ENCODE peak calls at places on chromosomes 3 and 15, in five cellular contexts. L is lung, J is A549, A is HEK293T, Z is fibroblast of pulmonary artery. S is an unnamed sample.

GRCh38 chr3:189983612-189984011 is 137.1 kb downstream of the P3H2 start:
- DNase-seq in L (no peak), J (no peak), A (no peak), Z (no peak), S (no peak)

GRCh38 chr15:99476413-99477222 is 89.2 kb upstream of the MEF2A start:
- DNase-seq in L (no peak), J (peak; percentile 87), A (no peak), Z (peak; percentile 98), S (peak; percentile 36)

GRCh38 chr15:78197632-78198031 is 36.7 kb downstream of the ACSBG1 start:
- DNase-seq in L (no peak), J (no peak), A (no peak), Z (no peak), S (no peak)

GRCh38 chr3:153625506-153625905 is 463.5 kb downstream of the RAP2B start:
- DNase-seq in L (no peak), J (no peak), A (no peak), Z (no peak), S (no peak)

GRCh38 chr3:112376996-112377395 is 44.0 kb downstream of the CD200 start:
- DNase-seq in L (no peak), J (no peak), A (no peak), Z (peak; percentile 73), S (no peak)

GRCh38 chr15:31390777-31391486 is 64.3 kb downstream of the KLF13 start:
- DNase-seq in L (peak; percentile 25), J (no peak), A (no peak), Z (no peak), S (no peak)

GRCh38 chr3:176362191-176362731 is 835.0 kb downstream of the TBL1XR1 start:
- DNase-seq in L (no peak), J (no peak), A (no peak), Z (no peak), S (no peak)

GRCh38 chr15:69305204-69305931 is 6.7 kb downstream of the PAQR5 start:
- DNase-seq in L (no peak), J (peak; percentile 99), A (no peak), Z (peak; percentile 90), S (no peak)

GRCh38 chr3:189270248-189270832 is 98.6 kb downstream of the TPRG1 start:
- DNase-seq in L (peak; percentile 54), J (peak; percentile 91), A (peak; percentile 33), Z (peak; percentile 78), S (peak; percentile 71)

GRCh38 chr3:196502775-196503181 is 790 bp downstream of the RNF168 start:
- DNase-seq in L (peak; percentile 58), J (peak; percentile 39), A (peak; percentile 16), Z (peak; percentile 90), S (no peak)

GRCh38 chr15:78492841-78493240 is 14.5 kb upstream of the HYKK start:
- DNase-seq in L (no peak), J (no peak), A (no peak), Z (peak; percentile 18), S (no peak)

GRCh38 chr3:129291487-129291886 is 12.8 kb downstream of the HMCES start:
- DNase-seq in L (no peak), J (no peak), A (no peak), Z (peak; percentile 30), S (no peak)

GRCh38 chr15:68781766-68782588 is 38.7 kb downstream of the ANP32A start:
- DNase-seq in L (peak; percentile 54), J (no peak), A (no peak), Z (no peak), S (no peak)

GRCh38 chr3:193974147-193974546 is 161.8 kb upstream of the HES1 start:
- DNase-seq in L (peak; percentile 28), J (no peak), A (no peak), Z (peak; percentile 21), S (no peak)

GRCh38 chr15:62469874-62470688 is 305.0 kb upstream of the C2CD4B start:
- DNase-seq in L (peak; percentile 49), J (no peak), A (no peak), Z (peak; percentile 77), S (no peak)

GRCh38 chr3:65666426-65667091 is 372.2 kb downstream of the MAGI1 start:
- DNase-seq in L (no peak), J (no peak), A (no peak), Z (peak; percentile 21), S (no peak)

GRCh38 chr3:14374444-14374883 is 27.9 kb upstream of the SLC6A6 start:
- DNase-seq in L (no peak), J (no peak), A (no peak), Z (no peak), S (no peak)

GRCh38 chr3:12892840-12893189 is 51.5 kb upstream of the RPL32 start:
- DNase-seq in L (no peak), J (no peak), A (no peak), Z (no peak), S (no peak)

GRCh38 chr15:87572381-87572780 is 684.2 kb downstream of the NTRK3 start:
- DNase-seq in L (no peak), J (no peak), A (no peak), Z (no peak), S (no peak)

GRCh38 chr3:89570465-89570864 is 463.0 kb downstream of the EPHA3 start:
- DNase-seq in L (no peak), J (no peak), A (no peak), Z (no peak), S (no peak)

GRCh38 chr15:24861014-24861690 is 93.6 kb upstream of the SNRPN start:
- DNase-seq in L (no peak), J (no peak), A (no peak), Z (no peak), S (no peak)

GRCh38 chr3:150588027-150588830 is 14.9 kb upstream of the SELENOT start:
- DNase-seq in L (peak; percentile 45), J (no peak), A (no peak), Z (no peak), S (no peak)

GRCh38 chr15:78830514-78831228 is 19.4 kb upstream of the ADAMTS7 start:
- DNase-seq in L (no peak), J (no peak), A (no peak), Z (no peak), S (no peak)

GRCh38 chr15:96268421-96269204 is 61.9 kb upstream of the NR2F2 start:
- DNase-seq in L (no peak), J (peak; percentile 34), A (peak; percentile 40), Z (peak; percentile 54), S (no peak)

GRCh38 chr15:39497016-39497758 is 83.7 kb upstream of the THBS1 start:
- DNase-seq in L (no peak), J (no peak), A (no peak), Z (no peak), S (no peak)

GRCh38 chr3:35322070-35322469 is 317.3 kb upstream of the ARPP21 start:
- DNase-seq in L (no peak), J (no peak), A (no peak), Z (peak; percentile 85), S (no peak)

GRCh38 chr15:63506537-63507035 is 2.2 kb downstream of the USP3 start:
- DNase-seq in L (no peak), J (peak; percentile 70), A (no peak), Z (no peak), S (no peak)

GRCh38 chr3:49906004-49906860 is 2.6 kb upstream of the MST1R start:
- DNase-seq in L (peak; percentile 59), J (peak; percentile 55), A (peak; percentile 56), Z (peak; percentile 49), S (no peak)

GRCh38 chr3:134904796-134905646 is 110.0 kb downstream of the EPHB1 start:
- DNase-seq in L (no peak), J (no peak), A (no peak), Z (no peak), S (no peak)

GRCh38 chr3:134874737-134875413 is 79.8 kb downstream of the EPHB1 start:
- DNase-seq in L (no peak), J (no peak), A (no peak), Z (no peak), S (peak; percentile 71)

GRCh38 chr3:5006755-5007202 is 27.5 kb downstream of the BHLHE40 start:
- DNase-seq in L (no peak), J (no peak), A (no peak), Z (no peak), S (no peak)

GRCh38 chr3:24348348-24348747 is 146.3 kb downstream of the THRB start:
- DNase-seq in L (no peak), J (no peak), A (no peak), Z (no peak), S (no peak)

GRCh38 chr3:8201886-8202285 is 299.7 kb upstream of the LMCD1 start:
- DNase-seq in L (no peak), J (no peak), A (no peak), Z (peak; percentile 17), S (no peak)

GRCh38 chr3:109023656-109024254 is 70.1 kb upstream of the GUCA1C start:
- DNase-seq in L (no peak), J (peak; percentile 50), A (peak; percentile 26), Z (peak; percentile 64), S (peak; percentile 23)

GRCh38 chr15:80404057-80404718 is at the start of gene ARNT2:
- DNase-seq in L (no peak), J (peak; percentile 52), A (peak; percentile 64), Z (no peak), S (peak; percentile 65)

GRCh38 chr3:190288836-190289235 is 33.4 kb downstream of the CLDN1 start:
- DNase-seq in L (no peak), J (no peak), A (no peak), Z (no peak), S (no peak)

GRCh38 chr3:129834580-129834979 is 58.9 kb downstream of the TMCC1 start:
- DNase-seq in L (no peak), J (no peak), A (no peak), Z (peak; percentile 10), S (no peak)

GRCh38 chr3:42050126-42050525 is 41.0 kb upstream of the TRAK1 start:
- DNase-seq in L (no peak), J (no peak), A (no peak), Z (no peak), S (no peak)

S was measured in SHP77.